ENCODE peak calls at places on chromosomes 12 and 14, in six cellular contexts. W, O, G, S, K and I are unnamed samples.

GRCh38 chr14:98608071-98609060 is 663.6 kb downstream of the BCL11B start:
- DNase-seq in O (peak), S (no peak), K (no peak), G (peak), W (no peak), I (no peak)

GRCh38 chr14:99627510-99628381 is 17.2 kb upstream of the HHIPL1 start:
- DNase-seq in K (no peak), O (no peak), S (peak), W (no peak), G (no peak), I (no peak)

GRCh38 chr14:72420749-72421452 is 473.0 kb downstream of the DPF3 start:
- DNase-seq in G (peak), O (peak), W (peak), K (peak), S (peak), I (peak)

GRCh38 chr14:56805992-56806737 is 4.1 kb downstream of the OTX2 start:
- DNase-seq in G (no peak), K (no peak), O (no peak), W (no peak), S (no peak), I (peak)

GRCh38 chr12:1445807-1446206 is 148.6 kb downstream of the FBXL14 start:
- DNase-seq in S (peak), G (no peak), O (no peak), K (no peak), W (no peak), I (no peak)

GRCh38 chr12:66964629-66965028 is 285.8 kb upstream of the GRIP1 start:
- DNase-seq in G (no peak), S (no peak), K (no peak), W (no peak), O (no peak), I (no peak)

GRCh38 chr14:52602131-52602530 is 49.5 kb downstream of the GPR137C start:
- DNase-seq in S (no peak), W (no peak), O (no peak), K (no peak), G (no peak), I (no peak)

GRCh38 chr14:94653321-94653720 is 41.1 kb downstream of the SERPINA3 start:
- DNase-seq in S (no peak), W (no peak), O (no peak), K (no peak), G (no peak), I (no peak)

GRCh38 chr12:96376865-96377264 is 23.4 kb downstream of the CDK17 start:
- DNase-seq in W (no peak), G (no peak), K (no peak), O (no peak), S (no peak), I (no peak)

GRCh38 chr14:38143651-38144505 is 63.8 kb upstream of the SSTR1 start:
- DNase-seq in K (peak), G (no peak), O (no peak), S (peak), W (no peak), I (no peak)

GRCh38 chr12:55862286-55862685 is 19.6 kb upstream of the MMP19 start:
- DNase-seq in G (no peak), O (no peak), W (no peak), K (no peak), S (no peak), I (no peak)

GRCh38 chr12:77324763-77325468 is 259.5 kb upstream of the E2F7 start:
- DNase-seq in W (peak), O (no peak), G (peak), S (peak), K (peak), I (peak)

GRCh38 chr14:61476737-61477410 is 155.5 kb downstream of the PRKCH start:
- DNase-seq in G (no peak), O (peak), S (no peak), K (peak), W (no peak), I (no peak)